ENCODE peak calls at places on chromosome 1, in four cellular contexts. One of them, this sample, is unnamed.
A peak's percentile ranks its signal among the peaks of the same experiment; 100 is the strongest.

GRCh38 chr1:125087247-125087646 is 3902.5 kb downstream of the SRGAP2C start:
- DNase-seq in upper lobe of right lung: no peak
- DNase-seq in A673: no peak
- DNase-seq in astrocyte of the cerebellum: no peak
- DNase-seq in this sample: no peak

GRCh38 chr1:961132-961652 is 808 bp downstream of the KLHL17 start:
- DNase-seq in upper lobe of right lung: no peak
- DNase-seq in astrocyte of the cerebellum: no peak
- DNase-seq in A673: no peak
- DNase-seq in this sample: peak; percentile 9

GRCh38 chr1:51551848-51552296 is 32.8 kb upstream of the EPS15 start:
- DNase-seq in upper lobe of right lung: no peak
- DNase-seq in astrocyte of the cerebellum: no peak
- DNase-seq in A673: no peak
- DNase-seq in this sample: no peak

GRCh38 chr1:64979358-64979757 is 13.0 kb upstream of the JAK1 start:
- DNase-seq in A673: no peak
- DNase-seq in upper lobe of right lung: no peak
- DNase-seq in astrocyte of the cerebellum: no peak
- DNase-seq in this sample: no peak

GRCh38 chr1:170355267-170355801 is 176.6 kb upstream of the GORAB start:
- DNase-seq in A673: no peak
- DNase-seq in upper lobe of right lung: no peak
- DNase-seq in astrocyte of the cerebellum: no peak
- DNase-seq in this sample: no peak

GRCh38 chr1:36705629-36706028 is 222.9 kb upstream of the CSF3R start:
- DNase-seq in A673: no peak
- DNase-seq in upper lobe of right lung: no peak
- DNase-seq in astrocyte of the cerebellum: no peak
- DNase-seq in this sample: no peak

GRCh38 chr1:45263132-45263531 is 56.7 kb upstream of the ZSWIM5 start:
- DNase-seq in upper lobe of right lung: no peak
- DNase-seq in A673: no peak
- DNase-seq in astrocyte of the cerebellum: no peak
- DNase-seq in this sample: no peak

GRCh38 chr1:247334378-247335133 is 2.9 kb upstream of the ZNF496 start:
- DNase-seq in astrocyte of the cerebellum: no peak
- DNase-seq in upper lobe of right lung: no peak
- DNase-seq in A673: no peak
- DNase-seq in this sample: no peak

GRCh38 chr1:168112673-168113305 is 23.9 kb downstream of the GPR161 start:
- DNase-seq in upper lobe of right lung: no peak
- DNase-seq in A673: peak; percentile 83
- DNase-seq in astrocyte of the cerebellum: peak; percentile 75
- DNase-seq in this sample: no peak

GRCh38 chr1:89149229-89149628 is 23.3 kb upstream of the GBP2 start:
- DNase-seq in astrocyte of the cerebellum: no peak
- DNase-seq in upper lobe of right lung: no peak
- DNase-seq in A673: no peak
- DNase-seq in this sample: no peak

GRCh38 chr1:70874063-70874462 is 173.6 kb downstream of the PTGER3 start:
- DNase-seq in A673: no peak
- DNase-seq in astrocyte of the cerebellum: no peak
- DNase-seq in upper lobe of right lung: no peak
- DNase-seq in this sample: no peak

GRCh38 chr1:204125759-204126351 is 26.0 kb downstream of the ETNK2 start:
- DNase-seq in upper lobe of right lung: no peak
- DNase-seq in A673: no peak
- DNase-seq in astrocyte of the cerebellum: no peak
- DNase-seq in this sample: no peak

GRCh38 chr1:2786329-2787162 is 14.9 kb downstream of the TTC34 start:
- DNase-seq in A673: peak; percentile 31
- DNase-seq in astrocyte of the cerebellum: no peak
- DNase-seq in upper lobe of right lung: peak; percentile 80
- DNase-seq in this sample: peak; percentile 1

GRCh38 chr1:59013276-59013927 is 229.6 kb upstream of the JUN start:
- DNase-seq in A673: peak; percentile 10
- DNase-seq in upper lobe of right lung: no peak
- DNase-seq in astrocyte of the cerebellum: no peak
- DNase-seq in this sample: no peak

GRCh38 chr1:43980255-43981134 is 1.5 kb downstream of the B4GALT2 start:
- DNase-seq in upper lobe of right lung: no peak
- DNase-seq in astrocyte of the cerebellum: no peak
- DNase-seq in A673: no peak
- DNase-seq in this sample: no peak

GRCh38 chr1:75673399-75673798 is 51.1 kb upstream of the ACADM start:
- DNase-seq in A673: no peak
- DNase-seq in astrocyte of the cerebellum: no peak
- DNase-seq in upper lobe of right lung: no peak
- DNase-seq in this sample: no peak

GRCh38 chr1:61307422-61308140 is 225.2 kb downstream of the NFIA start:
- DNase-seq in upper lobe of right lung: no peak
- DNase-seq in astrocyte of the cerebellum: no peak
- DNase-seq in A673: no peak
- DNase-seq in this sample: no peak

GRCh38 chr1:174894087-174894768 is 105.5 kb upstream of the CACYBP start:
- DNase-seq in astrocyte of the cerebellum: no peak
- DNase-seq in upper lobe of right lung: no peak
- DNase-seq in A673: peak; percentile 30
- DNase-seq in this sample: no peak

GRCh38 chr1:22745675-22746585 is 35.3 kb downstream of the EPHB2 start:
- DNase-seq in A673: no peak
- DNase-seq in astrocyte of the cerebellum: no peak
- DNase-seq in upper lobe of right lung: no peak
- DNase-seq in this sample: no peak

GRCh38 chr1:16236091-16236494 is 890 bp downstream of the CPLANE2 start:
- DNase-seq in astrocyte of the cerebellum: no peak
- DNase-seq in A673: peak; percentile 68
- DNase-seq in upper lobe of right lung: peak; percentile 72
- DNase-seq in this sample: peak; percentile 76

GRCh38 chr1:25799758-25800537 is at the start of gene SELENON:
- DNase-seq in A673: peak; percentile 40
- DNase-seq in upper lobe of right lung: peak; percentile 89
- DNase-seq in astrocyte of the cerebellum: no peak
- DNase-seq in this sample: no peak

GRCh38 chr1:208410409-208410808 is 166.2 kb upstream of the PLXNA2 start:
- DNase-seq in upper lobe of right lung: no peak
- DNase-seq in A673: no peak
- DNase-seq in astrocyte of the cerebellum: no peak
- DNase-seq in this sample: no peak

GRCh38 chr1:220990417-220991337 is 111.4 kb downstream of the HLX start:
- DNase-seq in astrocyte of the cerebellum: no peak
- DNase-seq in upper lobe of right lung: no peak
- DNase-seq in A673: peak; percentile 25
- DNase-seq in this sample: no peak

GRCh38 chr1:182845379-182845778 is 6.2 kb downstream of the DHX9 start:
- DNase-seq in astrocyte of the cerebellum: no peak
- DNase-seq in upper lobe of right lung: no peak
- DNase-seq in A673: no peak
- DNase-seq in this sample: no peak
- H3K4me3 ChIP-seq in astrocyte of the cerebellum: no peak overlapping the region
- H3K4me3 ChIP-seq in upper lobe of right lung: no peak overlapping the region
- H3K4me3 ChIP-seq in A673: no peak overlapping the region
- H3K4me3 ChIP-seq in this sample: no peak overlapping the region

DNA sequence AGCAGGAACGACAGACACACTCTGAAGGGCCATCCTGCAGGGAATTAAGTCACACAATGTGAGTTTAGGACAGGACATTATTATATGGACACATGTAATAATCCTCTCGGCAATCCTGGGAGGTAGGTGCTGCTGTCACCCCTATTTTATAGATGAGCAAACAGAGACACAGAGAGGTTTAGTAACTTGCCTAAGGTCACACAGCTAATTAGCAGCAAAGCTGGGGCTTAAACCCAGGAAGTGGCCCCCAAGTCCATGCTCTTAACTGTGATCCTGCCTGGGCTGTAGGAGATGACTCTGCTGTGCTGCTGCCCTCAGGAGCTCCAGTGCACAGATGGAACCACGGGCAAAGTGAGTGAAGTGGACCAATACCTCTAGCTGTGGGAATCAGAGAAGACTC is 660.0 kb downstream of the PTPRU start:
- DNase-seq in upper lobe of right lung: no peak
- DNase-seq in astrocyte of the cerebellum: no peak
- DNase-seq in A673: no peak
- DNase-seq in this sample: no peak
- H3K4me3 ChIP-seq in upper lobe of right lung: no peak overlapping the region
- H3K4me3 ChIP-seq in astrocyte of the cerebellum: no peak overlapping the region
- H3K4me3 ChIP-seq in A673: no peak overlapping the region
- H3K4me3 ChIP-seq in this sample: no peak overlapping the region

GRCh38 chr1:234970371-234970730 is 158.3 kb downstream of the TOMM20 start:
- DNase-seq in astrocyte of the cerebellum: peak; percentile 95
- DNase-seq in A673: no peak
- DNase-seq in upper lobe of right lung: no peak
- DNase-seq in this sample: no peak
- H3K4me3 ChIP-seq in astrocyte of the cerebellum: no peak overlapping the region
- H3K4me3 ChIP-seq in A673: no peak overlapping the region
- H3K4me3 ChIP-seq in upper lobe of right lung: peak overlapping the region; percentile 38
- H3K4me3 ChIP-seq in this sample: no peak overlapping the region

GRCh38 chr1:226871636-226872327 is 1.4 kb downstream of the PSEN2 start:
- DNase-seq in A673: no peak
- DNase-seq in upper lobe of right lung: no peak
- DNase-seq in astrocyte of the cerebellum: no peak
- DNase-seq in this sample: no peak
- H3K4me3 ChIP-seq in A673: no peak overlapping the region
- H3K4me3 ChIP-seq in upper lobe of right lung: peak overlapping the region; percentile 78
- H3K4me3 ChIP-seq in astrocyte of the cerebellum: no peak overlapping the region
- H3K4me3 ChIP-seq in this sample: no peak overlapping the region

GRCh38 chr1:6461538-6462411 is 4.2 kb downstream of the TNFRSF25 start:
- DNase-seq in upper lobe of right lung: no peak
- DNase-seq in astrocyte of the cerebellum: no peak
- DNase-seq in A673: no peak
- DNase-seq in this sample: no peak

GRCh38 chr1:6462412-6463119 is 3.4 kb downstream of the TNFRSF25 start:
- DNase-seq in upper lobe of right lung: no peak
- DNase-seq in A673: no peak
- DNase-seq in astrocyte of the cerebellum: no peak
- DNase-seq in this sample: no peak

GRCh38 chr1:6461237-6461530 is 4.8 kb downstream of the TNFRSF25 start:
- DNase-seq in A673: no peak
- DNase-seq in upper lobe of right lung: no peak
- DNase-seq in astrocyte of the cerebellum: no peak
- DNase-seq in this sample: no peak

GRCh38 chr1:6459850-6460265 is 6.1 kb downstream of the TNFRSF25 start:
- DNase-seq in astrocyte of the cerebellum: no peak
- DNase-seq in A673: no peak
- DNase-seq in upper lobe of right lung: no peak
- DNase-seq in this sample: no peak

GRCh38 chr1:6460349-6461236 is 5.4 kb downstream of the TNFRSF25 start:
- DNase-seq in astrocyte of the cerebellum: no peak
- DNase-seq in upper lobe of right lung: no peak
- DNase-seq in A673: no peak
- DNase-seq in this sample: no peak
- H3K4me3 ChIP-seq in astrocyte of the cerebellum: no peak overlapping the region
- H3K4me3 ChIP-seq in upper lobe of right lung: peak overlapping the region; percentile 40
- H3K4me3 ChIP-seq in A673: no peak overlapping the region
- H3K4me3 ChIP-seq in this sample: peak overlapping the region; percentile 22

GRCh38 chr1:78007677-78008341 is 3.1 kb downstream of the DNAJB4 start:
- DNase-seq in A673: no peak
- DNase-seq in astrocyte of the cerebellum: no peak
- DNase-seq in upper lobe of right lung: no peak
- DNase-seq in this sample: no peak

GRCh38 chr1:78011050-78011449 is 6.3 kb downstream of the DNAJB4 start:
- DNase-seq in astrocyte of the cerebellum: no peak
- DNase-seq in upper lobe of right lung: no peak
- DNase-seq in A673: no peak
- DNase-seq in this sample: no peak

GRCh38 chr1:78006491-78006890 is 1.8 kb downstream of the DNAJB4 start:
- DNase-seq in astrocyte of the cerebellum: no peak
- DNase-seq in upper lobe of right lung: no peak
- DNase-seq in A673: no peak
- DNase-seq in this sample: no peak

GRCh38 chr1:78009276-78009675 is 4.5 kb downstream of the DNAJB4 start:
- DNase-seq in astrocyte of the cerebellum: no peak
- DNase-seq in A673: no peak
- DNase-seq in upper lobe of right lung: no peak
- DNase-seq in this sample: no peak

GRCh38 chr1:78009836-78010235 is 5.1 kb downstream of the DNAJB4 start:
- DNase-seq in upper lobe of right lung: no peak
- DNase-seq in A673: no peak
- DNase-seq in astrocyte of the cerebellum: peak; percentile 12
- DNase-seq in this sample: no peak
- H3K4me3 ChIP-seq in upper lobe of right lung: peak overlapping the region; percentile 69
- H3K4me3 ChIP-seq in A673: no peak overlapping the region
- H3K4me3 ChIP-seq in astrocyte of the cerebellum: no peak overlapping the region
- H3K4me3 ChIP-seq in this sample: no peak overlapping the region

DNA sequence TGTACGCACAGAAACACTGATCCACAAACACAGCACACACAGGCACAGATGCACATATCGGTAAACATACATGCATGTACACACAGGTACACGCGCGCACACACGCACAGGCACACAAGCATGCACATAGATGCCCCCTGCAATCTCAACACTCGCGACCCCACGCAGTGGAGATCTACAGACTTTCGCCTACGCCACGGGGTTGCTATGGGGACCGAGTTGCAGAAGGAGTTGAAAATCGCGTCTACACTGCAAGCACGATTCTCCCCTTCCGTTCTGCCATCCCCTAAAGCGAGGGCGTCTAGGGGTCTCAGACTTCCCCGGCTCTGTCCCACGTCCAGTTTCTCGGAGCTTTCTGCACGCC is 826 bp downstream of the TRIM17 start:
- DNase-seq in upper lobe of right lung: no peak
- DNase-seq in astrocyte of the cerebellum: no peak
- DNase-seq in A673: no peak
- DNase-seq in this sample: no peak
- H3K4me3 ChIP-seq in upper lobe of right lung: peak overlapping the region; percentile 48
- H3K4me3 ChIP-seq in astrocyte of the cerebellum: peak overlapping the region; percentile 44
- H3K4me3 ChIP-seq in A673: peak overlapping the region; percentile 49
- H3K4me3 ChIP-seq in this sample: no peak overlapping the region

GRCh38 chr1:225996946-225997545 is 2.1 kb downstream of the SDE2 start:
- DNase-seq in astrocyte of the cerebellum: no peak
- DNase-seq in upper lobe of right lung: no peak
- DNase-seq in A673: no peak
- DNase-seq in this sample: peak; percentile 68
- H3K4me3 ChIP-seq in astrocyte of the cerebellum: no peak overlapping the region
- H3K4me3 ChIP-seq in upper lobe of right lung: no peak overlapping the region
- H3K4me3 ChIP-seq in A673: peak overlapping the region; percentile 92
- H3K4me3 ChIP-seq in this sample: peak overlapping the region; percentile 95

This sample was measured in Jurkat, Clone E6-1.